ENCODE peak calls at places on chromosomes 1 and 21, in nine cellular contexts. Z is PC-3, U is GM23338, E is neural progenitor cell, B is OCI-LY7, M is hepatocyte, S is MM.1S, D is SK-N-SH, J is HCT116. F is an unnamed sample.

GRCh38 chr1:23745515-23745914 is 2.2 kb downstream of the ELOA start:
- DNase-seq in B (peak; percentile 75), Z (peak; percentile 52), S (peak; percentile 71), J (peak; percentile 24), U (peak; percentile 41), E (peak; percentile 15), D (peak; percentile 64), M (peak; percentile 40), F (peak; percentile 70)

GRCh38 chr1:23366598-23366997 is 3.0 kb downstream of the ZNF436 start:
- DNase-seq in U (no peak), D (no peak), E (no peak), S (no peak), M (no peak), Z (peak; percentile 82), J (no peak), B (no peak), F (peak; percentile 10)

GRCh38 chr21:42061195-42061865 is 9.8 kb upstream of the UMODL1 start:
- DNase-seq in E (no peak), D (no peak), B (peak; percentile 96), S (peak; percentile 96), M (no peak), U (no peak), J (no peak), Z (no peak), F (no peak)

GRCh38 chr1:111852216-111852615 is 96.5 kb downstream of the DDX20 start:
- DNase-seq in E (peak; percentile 33), J (no peak), U (no peak), Z (no peak), S (no peak), D (no peak), M (no peak), B (no peak), F (no peak)

GRCh38 chr1:221740941-221741363 is 937 bp downstream of the DUSP10 start:
- DNase-seq in M (peak; percentile 32), Z (peak; percentile 14), E (peak; percentile 3), D (peak; percentile 16), B (peak; percentile 1), U (no peak), J (no peak), S (no peak), F (peak; percentile 48)

GRCh38 chr1:229883504-229884200 is 183.4 kb upstream of the GALNT2 start:
- DNase-seq in U (no peak), M (no peak), E (no peak), D (no peak), S (peak; percentile 17), B (no peak), Z (no peak), J (no peak), F (no peak)

GRCh38 chr1:224343679-224344078 is 13.0 kb upstream of the CNIH4 start:
- DNase-seq in D (no peak), E (no peak), B (no peak), Z (no peak), M (no peak), J (no peak), U (peak; percentile 28), S (no peak), F (no peak)

GRCh38 chr1:203556047-203556851 is 62.3 kb downstream of the OPTC start:
- DNase-seq in U (peak; percentile 82), D (peak; percentile 75), J (no peak), Z (no peak), S (no peak), M (peak; percentile 68), B (no peak), E (peak; percentile 50), F (peak; percentile 95)

GRCh38 chr1:16133007-16133961 is 22.6 kb downstream of the EPHA2 start:
- DNase-seq in S (no peak), B (no peak), D (no peak), M (no peak), U (no peak), E (no peak), Z (no peak), J (no peak), F (no peak)

GRCh38 chr1:94819945-94820746 is at the start of gene SLC44A3:
- DNase-seq in E (peak; percentile 82), D (peak; percentile 88), J (no peak), Z (peak; percentile 60), U (peak; percentile 84), S (peak; percentile 37), B (no peak), M (peak; percentile 85), F (peak; percentile 73)

GRCh38 chr1:101268893-101269292 is 32.1 kb downstream of the S1PR1 start:
- DNase-seq in B (no peak), U (no peak), M (no peak), J (no peak), S (no peak), D (no peak), Z (no peak), E (no peak), F (no peak)

GRCh38 chr1:90305577-90305976 is 310.7 kb downstream of the ZNF326 start:
- DNase-seq in J (no peak), E (no peak), B (no peak), U (no peak), Z (no peak), M (no peak), S (no peak), D (no peak), F (no peak)

GRCh38 chr1:233791750-233792149 is 112.7 kb upstream of the SLC35F3 start:
- DNase-seq in J (no peak), Z (no peak), S (no peak), M (no peak), E (no peak), U (peak; percentile 12), D (no peak), B (no peak), F (no peak)

GRCh38 chr1:27689423-27690173 is 17.6 kb upstream of the IFI6 start:
- DNase-seq in U (no peak), J (no peak), Z (no peak), D (no peak), M (no peak), B (no peak), E (no peak), S (no peak), F (peak; percentile 76)

GRCh38 chr1:11845641-11846335 is 1.8 kb downstream of the NPPA start:
- DNase-seq in E (peak; percentile 77), S (peak; percentile 15), U (peak; percentile 69), M (peak; percentile 57), J (no peak), D (peak; percentile 57), B (peak; percentile 43), Z (peak; percentile 57), F (peak; percentile 34)

GRCh38 chr21:43299441-43300277 is 127.3 kb downstream of the SIK1 start:
- DNase-seq in Z (no peak), E (no peak), J (no peak), D (peak; percentile 69), B (no peak), S (no peak), M (no peak), U (no peak), F (no peak)

GRCh38 chr21:22250355-22250754 is 1252.1 kb downstream of the NCAM2 start:
- DNase-seq in J (no peak), D (no peak), M (no peak), E (no peak), U (no peak), B (no peak), S (no peak), Z (no peak), F (no peak)
- H2AFZ ChIP-seq in J (no peak overlapping the region), D (no peak overlapping the region), M (no peak overlapping the region), E (peak overlapping the region; percentile 26), U (no peak overlapping the region), B (no peak overlapping the region), S (no peak overlapping the region), Z (peak overlapping the region; percentile 20), F (no peak overlapping the region)

GRCh38 chr1:19412654-19413053 is 72.7 kb downstream of the CAPZB start:
- DNase-seq in S (no peak), D (no peak), J (no peak), Z (peak; percentile 45), E (no peak), B (no peak), U (no peak), M (no peak), F (no peak)

GRCh38 chr1:19416145-19416544 is 69.2 kb downstream of the CAPZB start:
- DNase-seq in J (no peak), Z (peak; percentile 14), E (no peak), D (no peak), S (no peak), M (no peak), B (no peak), U (no peak), F (peak; percentile 41)

GRCh38 chr1:19411612-19412011 is 73.7 kb downstream of the CAPZB start:
- DNase-seq in S (no peak), U (no peak), Z (no peak), B (peak; percentile 71), E (no peak), D (no peak), M (no peak), J (no peak), F (no peak)

GRCh38 chr1:19414490-19414889 is 70.8 kb downstream of the CAPZB start:
- DNase-seq in D (no peak), U (no peak), M (no peak), E (no peak), B (no peak), Z (no peak), J (no peak), S (no peak), F (no peak)

DNA sequence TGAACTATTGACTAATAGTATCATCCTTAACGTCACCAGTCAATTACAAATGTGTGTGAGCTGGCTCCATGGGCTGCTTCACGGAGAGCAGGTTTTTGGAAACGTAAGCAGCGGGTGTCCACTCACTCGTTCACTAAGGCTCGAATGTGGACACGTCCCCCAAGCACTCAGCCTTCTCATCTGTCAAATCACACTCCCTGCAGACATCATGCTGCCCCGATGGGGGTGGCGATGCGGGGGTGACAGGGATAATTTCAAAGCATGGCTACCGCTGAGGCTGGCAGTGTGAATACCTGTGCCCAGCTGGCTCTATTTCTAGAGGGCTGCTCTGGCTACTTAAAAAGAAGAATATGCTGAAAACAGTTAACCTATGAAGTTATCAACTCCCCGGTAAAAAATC is 71.3 kb downstream of the CAPZB start:
- DNase-seq in U (no peak), M (no peak), B (no peak), E (no peak), Z (no peak), D (no peak), S (no peak), J (no peak), F (no peak)
- H4K20me1 ChIP-seq in U (peaks cover 73% of the 10 kb centered on the region), M (peaks cover 30% of the 10 kb centered on the region), B (peaks cover 10% of the 10 kb centered on the region), E (peaks cover 73% of the 10 kb centered on the region), Z (peaks cover 21% of the 10 kb centered on the region), D (peaks cover 96% of the 10 kb centered on the region), S (no peaks in the 10 kb centered on the region), J (no peaks in the 10 kb centered on the region), F (no peaks in the 10 kb centered on the region)

GRCh38 chr1:222757673-222758268 is 20.8 kb downstream of the FAM177B start:
- DNase-seq in Z (no peak), D (no peak), U (no peak), B (no peak), M (peak; percentile 38), J (no peak), E (peak; percentile 29), S (no peak), F (no peak)

GRCh38 chr1:222767152-222767571 is 30.2 kb downstream of the FAM177B start:
- DNase-seq in D (no peak), M (no peak), J (no peak), B (no peak), S (no peak), U (no peak), Z (no peak), E (no peak), F (no peak)

GRCh38 chr1:222761171-222761570 is 24.2 kb downstream of the FAM177B start:
- DNase-seq in E (no peak), S (no peak), Z (no peak), B (no peak), U (no peak), J (no peak), D (no peak), M (no peak), F (no peak)
- TF ChIP-seq EZH2phosphoT487 in E (no peak), S (no peak), Z (no peak), B (no peak), U (no peak), J (no peak), D (no peak), M (no peak), F (no peak)

GRCh38 chr1:187621961-187622360 is 793.2 kb downstream of the PLA2G4A start:
- DNase-seq in Z (peak; percentile 23), S (peak; percentile 60), B (no peak), M (no peak), D (no peak), J (no peak), U (no peak), E (no peak), F (peak; percentile 30)
- H2AFZ ChIP-seq in Z (peak overlapping the region; percentile 30), S (no peak overlapping the region), B (no peak overlapping the region), M (no peak overlapping the region), D (no peak overlapping the region), J (no peak overlapping the region), U (no peak overlapping the region), E (no peak overlapping the region), F (no peak overlapping the region)

F was measured in GM23248.